ENCODE peak calls at places on chromosomes 3 and 15, in eight cellular contexts. T is AG04450, K is astrocyte of the spinal cord, Y is heart left ventricle, F is IMR-90, D is BJ, I is transverse colon, N is WERI-Rb-1. A is an unnamed sample.
A peak's percentile ranks its signal among the peaks of the same experiment; 100 is the strongest.

GRCh38 chr15:62392411-62392810 is 227.3 kb upstream of the C2CD4B start:
- DNase-seq in T (no peak), Y (peak; percentile 44), N (no peak), F (peak; percentile 53), K (peak; percentile 30), I (peak; percentile 23), D (no peak), A (no peak)

GRCh38 chr15:94327356-94327936 is 96.1 kb downstream of the MCTP2 start:
- DNase-seq in N (no peak), T (peak; percentile 23), I (no peak), Y (no peak), F (peak; percentile 50), D (no peak), K (peak; percentile 47), A (no peak)

GRCh38 chr15:56640549-56640948 is 92.8 kb downstream of the ZNF280D start:
- DNase-seq in N (no peak), I (no peak), K (no peak), T (no peak), D (no peak), F (peak; percentile 6), Y (no peak), A (no peak)

GRCh38 chr3:12049675-12050074 is 45.5 kb downstream of the SYN2 start:
- DNase-seq in I (no peak), Y (no peak), T (no peak), N (no peak), K (peak; percentile 22), F (peak; percentile 3), D (no peak), A (no peak)

GRCh38 chr3:27688053-27688452 is 34.1 kb downstream of the EOMES start:
- DNase-seq in D (no peak), K (no peak), F (no peak), N (no peak), Y (no peak), I (no peak), T (no peak), A (no peak)

GRCh38 chr3:122415104-122415744 is 638 bp downstream of the WDR5B start:
- DNase-seq in F (peak; percentile 55), Y (no peak), T (no peak), N (peak; percentile 14), K (peak; percentile 52), I (peak; percentile 54), D (no peak), A (no peak)

GRCh38 chr15:78988361-78988911 is 43.6 kb upstream of the CTSH start:
- DNase-seq in N (no peak), F (peak; percentile 99), Y (peak; percentile 74), T (peak; percentile 98), I (peak; percentile 67), D (peak; percentile 97), K (peak; percentile 97), A (peak; percentile 82)

GRCh38 chr3:145698252-145698651 is 462.7 kb downstream of the PLOD2 start:
- DNase-seq in T (no peak), K (no peak), D (no peak), F (no peak), N (no peak), Y (no peak), I (no peak), A (no peak)

GRCh38 chr3:49711489-49711888 is 8.0 kb downstream of the AMIGO3 start:
- DNase-seq in K (no peak), D (no peak), Y (peak; percentile 10), I (no peak), F (no peak), T (no peak), N (no peak), A (no peak)

GRCh38 chr3:146308222-146308621 is 57.3 kb upstream of the PLSCR4 start:
- DNase-seq in F (peak; percentile 89), N (no peak), K (peak; percentile 69), T (peak; percentile 30), I (no peak), D (peak; percentile 47), Y (no peak), A (peak; percentile 75)

GRCh38 chr3:36814776-36815175 is 50.4 kb upstream of the DCLK3 start:
- DNase-seq in Y (no peak), I (no peak), T (no peak), D (no peak), F (no peak), K (no peak), N (no peak), A (no peak)

GRCh38 chr3:52083556-52084087 is 27.3 kb upstream of the DUSP7 start:
- DNase-seq in F (no peak), K (no peak), I (no peak), Y (no peak), N (no peak), D (no peak), T (no peak), A (no peak)

GRCh38 chr3:26236511-26236910 is 386.1 kb upstream of the LRRC3B start:
- DNase-seq in F (no peak), Y (no peak), T (no peak), D (no peak), N (no peak), K (no peak), I (no peak), A (no peak)

GRCh38 chr15:72306211-72306785 is 13.7 kb downstream of the CELF6 start:
- DNase-seq in Y (no peak), I (no peak), D (no peak), T (no peak), N (peak; percentile 24), K (peak; percentile 7), F (peak; percentile 32), A (no peak)

GRCh38 chr15:101014921-101015841 is 96.0 kb downstream of the LRRK1 start:
- DNase-seq in K (peak; percentile 62), F (peak; percentile 70), Y (peak; percentile 78), D (no peak), I (peak; percentile 75), T (no peak), N (peak; percentile 79), A (no peak)

GRCh38 chr3:124557433-124558232 is 172.6 kb upstream of the UMPS start:
- DNase-seq in Y (no peak), N (no peak), D (no peak), T (peak; percentile 7), K (peak; percentile 52), I (peak; percentile 21), F (peak; percentile 71), A (peak; percentile 21)

GRCh38 chr3:9080165-9080564 is 116.9 kb upstream of the RAD18 start:
- DNase-seq in N (no peak), I (no peak), T (no peak), F (peak; percentile 23), Y (no peak), K (no peak), D (no peak), A (no peak)

GRCh38 chr15:89490550-89491315 is 5.7 kb downstream of the RHCG start:
- DNase-seq in N (no peak), F (no peak), D (no peak), Y (no peak), T (no peak), K (no peak), I (no peak), A (no peak)

GRCh38 chr15:89490081-89490480 is 6.3 kb downstream of the RHCG start:
- DNase-seq in F (no peak), I (no peak), T (no peak), N (no peak), D (no peak), Y (no peak), K (no peak), A (no peak)

GRCh38 chr15:89492934-89493631 is 3.3 kb downstream of the RHCG start:
- DNase-seq in F (no peak), Y (no peak), I (no peak), T (no peak), N (no peak), D (no peak), K (no peak), A (no peak)

GRCh38 chr15:89494006-89494405 is 2.4 kb downstream of the RHCG start:
- DNase-seq in Y (no peak), F (no peak), D (no peak), T (no peak), K (no peak), I (no peak), N (no peak), A (no peak)

GRCh38 chr15:89492111-89492641 is 4.2 kb downstream of the RHCG start:
- DNase-seq in D (no peak), K (no peak), Y (no peak), N (peak; percentile 63), I (no peak), T (no peak), F (no peak), A (no peak)
- TF ChIP-seq CTCF in D (peak; percentile 58), K (peak; percentile 56), Y (peak; percentile 22), N (peak; percentile 80), I (no peak), T (peak; percentile 27), F (peak; percentile 23), A (peak; percentile 32)

DNA sequence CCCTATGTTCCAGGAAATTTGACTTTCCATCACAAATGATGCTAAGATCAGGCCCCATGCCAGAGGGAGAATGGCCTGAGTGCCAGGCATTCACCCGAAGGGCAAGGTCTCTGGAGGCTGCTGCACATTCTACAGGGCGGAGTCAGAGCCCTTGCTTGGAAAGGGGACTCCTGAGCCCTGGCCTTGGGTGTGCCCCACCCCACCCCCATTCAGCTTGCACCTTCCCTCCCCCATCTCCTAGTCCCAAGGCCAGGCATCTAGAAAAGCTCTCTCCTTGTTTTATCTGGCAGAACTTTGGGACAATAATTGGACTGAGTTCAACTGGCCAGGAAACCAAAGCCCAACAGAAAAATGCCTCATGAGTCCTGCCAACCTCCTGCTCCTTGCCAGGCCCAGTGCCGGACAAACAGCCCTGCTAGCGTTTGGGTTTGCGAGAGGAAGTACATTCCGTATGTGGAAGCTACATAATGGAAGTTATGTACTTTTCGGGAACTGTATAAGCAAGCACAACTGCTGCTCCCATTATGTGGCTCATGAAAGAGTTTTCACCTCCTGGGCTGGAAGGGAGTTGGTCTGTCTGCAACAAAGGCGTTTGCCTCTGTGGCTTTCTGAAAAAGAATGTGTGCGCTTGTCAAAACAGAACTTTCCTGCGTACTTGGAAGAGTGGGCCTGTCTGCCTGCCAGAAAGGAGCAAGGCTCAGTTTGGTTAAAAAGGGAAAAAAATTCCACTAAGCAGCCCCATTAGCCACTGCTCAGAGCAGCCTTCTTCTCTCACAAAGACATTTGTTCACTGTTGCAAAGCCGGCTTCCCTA is 321.4 kb upstream of the CTNNB1 start:
- DNase-seq in N (no peak), D (no peak), T (no peak), F (no peak), Y (peak; percentile 79), I (peak; percentile 12), K (peak; percentile 97), A (no peak)
- H3K4me3 ChIP-seq in N (no peak overlapping the region), D (no peak overlapping the region), T (no peak overlapping the region), F (no peak overlapping the region), Y (no peak overlapping the region), I (no peak overlapping the region), K (no peak overlapping the region), A (no peak overlapping the region)

GRCh38 chr3:142609136-142609535 is 12.9 kb downstream of the PLS1 start:
- DNase-seq in D (no peak), Y (no peak), T (no peak), N (no peak), F (no peak), I (no peak), K (no peak), A (no peak)
- TF ChIP-seq CTCF in D (no peak), Y (no peak), T (no peak), N (no peak), F (no peak), I (no peak), K (no peak), A (no peak)

DNA sequence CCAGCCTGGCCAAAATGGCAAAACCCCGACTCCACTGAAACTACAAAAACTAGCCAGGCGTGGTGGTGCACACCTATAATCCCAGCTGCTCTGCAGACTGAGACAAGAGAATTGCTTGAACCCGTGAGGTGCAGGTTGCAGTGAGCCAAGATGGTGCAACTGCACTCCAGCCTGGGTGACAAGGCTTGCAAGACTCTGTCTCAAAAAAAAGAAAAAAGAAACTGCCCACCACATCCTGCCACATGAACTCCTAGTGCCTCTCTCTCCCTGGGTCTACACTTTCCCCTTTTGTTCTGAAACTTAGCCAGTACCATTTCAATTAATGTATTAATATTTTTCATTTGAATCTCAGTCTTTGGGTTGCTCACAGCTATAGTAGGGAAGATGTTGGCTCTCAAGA is 192.2 kb upstream of the MME start:
- DNase-seq in N (no peak), Y (no peak), I (no peak), T (no peak), F (no peak), K (no peak), D (no peak), A (no peak)
- H3K4me3 ChIP-seq in N (no peak overlapping the region), Y (no peak overlapping the region), I (no peak overlapping the region), T (no peak overlapping the region), F (no peak overlapping the region), K (no peak overlapping the region), D (no peak overlapping the region), A (no peak overlapping the region)

A was measured in AG04449.